ENCODE peak calls at places on chromosomes 4 and X, in nine cellular contexts. O is body of pancreas; I is H1; L is SK-N-SH; C is CD8-positive, alpha-beta memory T cell; Y is esophagus squamous epithelium; P is brain microvascular endothelial cell; Z is CD8-positive, alpha-beta T cell; K is GM23248. J is an unnamed sample.
A peak's percentile ranks its signal among the peaks of the same experiment; 100 is the strongest.

GRCh38 chrX:46376246-46376885 is 168.9 kb downstream of the ZNF674 start:
- DNase-seq in C (no peak), O (no peak), L (no peak), P (peak; percentile 56), Y (no peak), I (no peak), K (peak; percentile 75), Z (no peak), J (no peak)

GRCh38 chrX:151448509-151448908 is 51.5 kb downstream of the VMA21 start:
- DNase-seq in C (no peak), Y (no peak), I (no peak), P (no peak), Z (no peak), O (no peak), K (no peak), L (no peak), J (no peak)

GRCh38 chr4:154506253-154506652 is 14.7 kb upstream of the DCHS2 start:
- DNase-seq in L (peak; percentile 12), I (no peak), Z (no peak), P (peak; percentile 36), K (peak; percentile 63), O (no peak), Y (no peak), C (no peak), J (no peak)

GRCh38 chrX:151621422-151621821 is 57.9 kb downstream of the PASD1 start:
- DNase-seq in P (no peak), C (no peak), O (no peak), L (no peak), Z (no peak), K (no peak), I (no peak), Y (no peak), J (no peak)

GRCh38 chr4:1497189-1497801 is 91.1 kb upstream of the NKX1-1 start:
- DNase-seq in C (no peak), Y (no peak), I (no peak), L (no peak), Z (no peak), P (no peak), K (no peak), O (no peak), J (no peak)

GRCh38 chr4:73520821-73521220 is 39.3 kb downstream of the AFM start:
- DNase-seq in L (no peak), Z (no peak), C (no peak), P (peak; percentile 86), I (peak; percentile 1), K (peak; percentile 68), Y (no peak), O (no peak), J (no peak)

GRCh38 chrX:134849390-134849789 is 141.4 kb upstream of the SMIM10 start:
- DNase-seq in Y (no peak), C (no peak), I (no peak), O (no peak), K (peak; percentile 52), L (no peak), Z (no peak), P (peak; percentile 55), J (no peak)

GRCh38 chrX:136146614-136147319 is 566 bp upstream of the FHL1 start:
- DNase-seq in Y (no peak), C (no peak), L (no peak), K (peak; percentile 25), O (no peak), Z (no peak), P (no peak), I (no peak), J (no peak)

GRCh38 chr4:40515398-40516293 is 114.0 kb downstream of the RBM47 start:
- DNase-seq in L (no peak), O (no peak), I (no peak), K (peak; percentile 20), C (no peak), Z (no peak), Y (no peak), P (no peak), J (no peak)

GRCh38 chrX:118521435-118521834 is 25.8 kb downstream of the DOCK11 start:
- DNase-seq in K (peak; percentile 82), O (no peak), L (no peak), Y (no peak), I (no peak), Z (no peak), C (no peak), P (no peak), J (no peak)

GRCh38 chr4:54277691-54278090 is 48.6 kb downstream of the PDGFRA start:
- DNase-seq in I (no peak), O (no peak), C (no peak), L (no peak), K (peak; percentile 82), Y (no peak), P (peak; percentile 72), Z (no peak), J (peak; percentile 81)

GRCh38 chr4:88320780-88321373 is 36.5 kb upstream of the PPM1K start:
- DNase-seq in L (no peak), I (no peak), K (peak; percentile 3), C (no peak), Y (peak; percentile 4), Z (peak; percentile 13), P (peak; percentile 33), O (no peak), J (no peak)

GRCh38 chrX:120761810-120762209 is 113.9 kb downstream of the CT47B1 start:
- DNase-seq in P (peak; percentile 15), Y (no peak), C (no peak), K (peak; percentile 87), Z (no peak), I (no peak), L (no peak), O (no peak), J (no peak)

GRCh38 chrX:123083924-123084323 is 100.2 kb upstream of the GRIA3 start:
- DNase-seq in Z (no peak), L (no peak), I (no peak), P (peak; percentile 28), K (peak; percentile 36), O (no peak), C (no peak), Y (no peak), J (no peak)

GRCh38 chr4:124090007-124090406 is 622.5 kb downstream of the ANKRD50 start:
- DNase-seq in Z (no peak), I (no peak), O (no peak), P (no peak), L (no peak), C (no peak), K (no peak), Y (no peak), J (no peak)

GRCh38 chr4:19700951-19701350 is 550.8 kb upstream of the SLIT2 start:
- DNase-seq in P (no peak), C (no peak), K (peak; percentile 44), Y (no peak), Z (no peak), O (no peak), I (no peak), L (no peak), J (no peak)

GRCh38 chr4:91963489-91963888 is 340.3 kb upstream of the GRID2 start:
- DNase-seq in Z (no peak), K (peak; percentile 62), P (no peak), Y (no peak), O (no peak), L (no peak), C (no peak), I (no peak), J (no peak)

GRCh38 chrX:35728481-35728880 is 69.7 kb upstream of the MAGEB16 start:
- DNase-seq in K (no peak), C (no peak), Y (no peak), Z (no peak), I (peak; percentile 44), O (no peak), P (no peak), L (no peak), J (no peak)
- H3K27me3 ChIP-seq in K (no peaks in the 10 kb centered on the region), C (no peaks in the 10 kb centered on the region), Y (no peaks in the 10 kb centered on the region), Z (no peaks in the 10 kb centered on the region), I (peaks cover 22% of the 10 kb centered on the region), O (no peaks in the 10 kb centered on the region), P (no peaks in the 10 kb centered on the region), L (no peaks in the 10 kb centered on the region), J (no peaks in the 10 kb centered on the region)

DNA sequence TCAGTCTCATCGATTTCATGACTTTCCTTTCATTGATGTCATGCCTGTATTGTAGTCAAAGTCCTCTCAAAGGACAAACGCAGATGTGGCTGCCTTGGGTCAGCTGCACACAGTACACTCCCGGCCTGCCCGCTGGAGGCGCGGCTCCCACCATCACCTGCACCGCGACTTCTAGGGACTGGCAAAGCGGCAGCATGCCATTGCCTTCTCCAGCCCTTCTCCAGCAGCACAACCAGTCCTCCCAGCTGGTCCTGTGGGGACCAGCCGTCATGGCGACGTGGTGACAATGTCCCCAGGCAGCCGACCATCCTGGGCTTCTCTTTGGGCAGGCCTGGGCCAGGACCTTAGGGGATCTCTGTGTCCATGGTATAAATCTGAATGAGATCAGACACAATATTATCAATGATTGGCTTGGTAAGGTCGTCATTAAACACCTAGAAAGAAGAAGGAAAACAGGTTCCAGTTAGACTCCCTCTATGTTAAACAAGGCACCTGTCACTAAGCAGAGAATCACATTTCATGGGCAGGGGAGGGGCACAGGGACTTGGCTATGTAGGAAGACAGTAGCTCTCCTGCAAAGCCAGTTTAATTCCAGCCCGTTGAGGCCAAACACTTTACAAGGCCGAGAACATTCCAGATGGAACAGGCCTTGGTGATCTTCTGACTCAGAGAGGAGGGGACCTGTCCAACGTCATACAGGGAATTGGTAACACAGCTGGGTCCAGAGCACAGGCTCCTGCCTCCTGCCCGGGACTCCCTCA is 10.7 kb downstream of the CCNQ start:
- DNase-seq in Y (no peak), L (no peak), C (no peak), Z (no peak), P (no peak), O (no peak), K (no peak), I (no peak), J (no peak)
- H3K36me3 ChIP-seq in Y (no peaks in the 10 kb centered on the region), L (peaks cover 8% of the 10 kb centered on the region), C (no peaks in the 10 kb centered on the region), Z (peaks cover 7% of the 10 kb centered on the region), P (peaks cover 6% of the 10 kb centered on the region), O (no peaks in the 10 kb centered on the region), K (no peaks in the 10 kb centered on the region), I (peaks cover 4% of the 10 kb centered on the region), J (peaks cover 27% of the 10 kb centered on the region)

GRCh38 chrX:131923614-131924250 is 99.4 kb upstream of the STK26 start:
- DNase-seq in P (no peak), O (no peak), L (no peak), Z (no peak), I (no peak), C (no peak), Y (no peak), K (no peak), J (no peak)

GRCh38 chrX:131917588-131917987 is 105.5 kb upstream of the STK26 start:
- DNase-seq in L (no peak), C (no peak), Y (no peak), P (no peak), O (no peak), Z (no peak), K (no peak), I (no peak), J (no peak)

GRCh38 chrX:131918839-131919238 is 104.3 kb upstream of the STK26 start:
- DNase-seq in Y (no peak), C (no peak), L (no peak), K (no peak), Z (no peak), I (no peak), P (no peak), O (no peak), J (no peak)
- H3K27me3 ChIP-seq in Y (no peaks in the 10 kb centered on the region), C (no peaks in the 10 kb centered on the region), L (no peaks in the 10 kb centered on the region), K (no peaks in the 10 kb centered on the region), Z (no peaks in the 10 kb centered on the region), I (no peaks in the 10 kb centered on the region), P (no peaks in the 10 kb centered on the region), O (no peaks in the 10 kb centered on the region), J (no peaks in the 10 kb centered on the region)

DNA sequence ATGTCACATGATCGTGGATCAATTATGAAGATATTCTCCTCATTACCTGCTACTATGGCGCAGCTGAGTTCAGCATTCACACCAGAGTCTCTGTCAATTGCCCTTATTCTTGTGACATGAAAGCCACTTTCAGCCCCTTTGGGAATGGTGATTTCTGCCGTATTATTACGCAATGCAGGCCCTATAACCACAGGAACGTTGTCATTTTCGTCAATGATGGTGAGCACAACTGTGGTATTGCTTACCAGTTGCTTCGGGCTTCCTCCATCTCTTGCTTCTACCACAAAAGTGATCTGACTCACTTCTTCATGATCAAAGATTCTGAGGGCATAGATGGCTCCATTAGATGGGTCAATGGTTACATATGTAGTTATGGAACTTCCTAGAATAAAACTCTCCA is 2.1 kb downstream of the PCDH18 start:
- DNase-seq in Z (no peak), I (no peak), L (no peak), Y (no peak), O (no peak), K (peak; percentile 91), P (peak; percentile 86), C (no peak), J (no peak)
- H3K36me3 ChIP-seq in Z (no peaks in the 10 kb centered on the region), I (peaks cover 56% of the 10 kb centered on the region), L (peaks cover 53% of the 10 kb centered on the region), Y (no peaks in the 10 kb centered on the region), O (no peaks in the 10 kb centered on the region), K (peaks cover 54% of the 10 kb centered on the region), P (no peaks in the 10 kb centered on the region), C (no peaks in the 10 kb centered on the region), J (no peaks in the 10 kb centered on the region)